ENCODE peak calls at places on chromosomes 16 and 17, in four cellular contexts. E is NCI-H748 treated with DMSO at 0.1 percent for 48 hours, D is LoVo, O is GM12878. X is an unnamed sample.

GRCh38 chr16:4893103-4893862 is 43.7 kb downstream of the PPL start:
- DNase-seq in E (no peak), D (no peak), O (no peak), X (no peak)

GRCh38 chr16:57893559-57894389 is 77.2 kb downstream of the CNGB1 start:
- DNase-seq in E (no peak), D (peak; percentile 17), O (no peak), X (no peak)

GRCh38 chr16:50303605-50304466 is 37.5 kb downstream of the ADCY7 start:
- DNase-seq in E (no peak), D (no peak), O (no peak), X (no peak)

GRCh38 chr17:47946929-47947397 is 5.6 kb downstream of the PNPO start:
- DNase-seq in E (peak; percentile 47), D (peak; percentile 87), O (no peak), X (peak; percentile 53)

GRCh38 chr17:6677158-6677831 is 25.7 kb downstream of the C17orf100 start:
- DNase-seq in E (no peak), D (no peak), O (no peak), X (no peak)

GRCh38 chr16:82248257-82248656 is 78.2 kb upstream of the MPHOSPH6 start:
- DNase-seq in E (no peak), D (no peak), O (no peak), X (no peak)

GRCh38 chr17:10135539-10136257 is 62.7 kb downstream of the GAS7 start:
- DNase-seq in E (no peak), D (no peak), O (no peak), X (no peak)

GRCh38 chr17:45854209-45854608 is 9.5 kb downstream of the SPPL2C start:
- DNase-seq in E (no peak), D (no peak), O (no peak), X (no peak)

GRCh38 chr17:55238931-55239297 is 25.8 kb upstream of the HLF start:
- DNase-seq in E (peak; percentile 65), D (peak; percentile 40), O (no peak), X (peak; percentile 59)

GRCh38 chr16:70778901-70779309 is 22.1 kb downstream of the VAC14 start:
- DNase-seq in E (peak; percentile 12), D (no peak), O (no peak), X (no peak)

GRCh38 chr16:24671455-24671954 is 57.9 kb upstream of the TNRC6A start:
- DNase-seq in E (no peak), D (no peak), O (no peak), X (no peak)

GRCh38 chr16:65896448-65897153 is 469.9 kb upstream of the CDH5 start:
- DNase-seq in E (no peak), D (no peak), O (no peak), X (no peak)

GRCh38 chr16:78035012-78035411 is 12.7 kb downstream of the CLEC3A start:
- DNase-seq in E (no peak), D (no peak), O (no peak), X (no peak)

GRCh38 chr17:69142473-69142802 is 743 bp upstream of the ABCA6 start:
- DNase-seq in E (no peak), D (no peak), O (no peak), X (no peak)

GRCh38 chr17:79837888-79838540 is 1.2 kb downstream of the CBX4 start:
- DNase-seq in E (no peak), D (no peak), O (no peak), X (no peak)

GRCh38 chr17:42078396-42079042 is 19.8 kb downstream of the ZNF385C start:
- DNase-seq in E (no peak), D (no peak), O (no peak), X (no peak)

GRCh38 chr17:50186661-50187402 is 14.6 kb downstream of the COL1A1 start:
- DNase-seq in E (no peak), D (no peak), O (no peak), X (no peak)

GRCh38 chr17:8311131-8311790 is 1.2 kb downstream of the ARHGEF15 start:
- DNase-seq in E (no peak), D (no peak), O (no peak), X (no peak)

GRCh38 chr16:85062303-85062702 is 34.7 kb downstream of the KIAA0513 start:
- DNase-seq in E (no peak), D (no peak), O (no peak), X (no peak)

GRCh38 chr17:77651983-77652382 is 306.5 kb upstream of the TNRC6C start:
- DNase-seq in E (no peak), D (no peak), O (no peak), X (no peak)

GRCh38 chr17:45030733-45031132 is 20.7 kb downstream of the DCAKD start:
- DNase-seq in E (no peak), D (no peak), O (no peak), X (no peak)

GRCh38 chr17:50906443-50906842 is 40.3 kb upstream of the TOB1 start:
- DNase-seq in E (no peak), D (no peak), O (no peak), X (no peak)

GRCh38 chr16:67879936-67880335 is 4.7 kb upstream of the NRN1L start:
- DNase-seq in E (no peak), D (no peak), O (no peak), X (no peak)

GRCh38 chr17:17243163-17243562 is 6.2 kb upstream of the FLCN start:
- DNase-seq in E (no peak), D (no peak), O (no peak), X (no peak)

GRCh38 chr17:64783556-64784352 is 121.6 kb upstream of the SMURF2 start:
- DNase-seq in E (no peak), D (no peak), O (no peak), X (no peak)

GRCh38 chr16:72561-73537 is at the start of gene RHBDF1:
- DNase-seq in E (no peak), D (peak; percentile 84), O (no peak), X (no peak)

GRCh38 chr17:4771519-4772234 is at the start of gene TM4SF5:
- DNase-seq in E (no peak), D (peak; percentile 75), O (no peak), X (no peak)

GRCh38 chr17:31072186-31072585 is 22.6 kb upstream of the NF1 start:
- DNase-seq in E (no peak), D (peak; percentile 26), O (no peak), X (no peak)

GRCh38 chr17:47315451-47316266 is 8.1 kb upstream of the EFCAB13 start:
- DNase-seq in E (peak; percentile 53), D (peak; percentile 74), O (peak; percentile 48), X (peak; percentile 48)

GRCh38 chr16:8831450-8832382 is 34.1 kb downstream of the PMM2 start:
- DNase-seq in E (no peak), D (no peak), O (no peak), X (no peak)

GRCh38 chr17:79925242-79925957 is 86.2 kb upstream of the CBX4 start:
- DNase-seq in E (no peak), D (peak; percentile 82), O (no peak), X (no peak)